ENCODE peak calls at places on chromosomes 11 and 22, in ten cellular contexts. U, M, W, D, X, C, N, H, S and A are unnamed samples.

GRCh38 chr22:17974703-17975372 is 49.5 kb downstream of the MICAL3 start:
- DNase-seq in U (no peak), M (no peak), W (no peak), D (no peak), X (no peak), C (no peak), N (no peak), H (no peak), S (no peak), A (no peak)

GRCh38 chr11:19803506-19803998 is 90.9 kb downstream of the NAV2 start:
- DNase-seq in U (no peak), M (no peak), W (no peak), D (no peak), X (no peak), C (no peak), N (no peak), H (no peak), S (no peak), A (no peak)

GRCh38 chr22:42026705-42027104 is 28.1 kb downstream of the WBP2NL start:
- DNase-seq in U (no peak), M (no peak), W (no peak), D (no peak), X (no peak), C (no peak), N (no peak), H (no peak), S (no peak), A (no peak)

GRCh38 chr11:75426720-75427086 is 6.3 kb downstream of the KLHL35 start:
- DNase-seq in U (no peak), M (no peak), W (no peak), D (no peak), X (no peak), C (no peak), N (no peak), H (no peak), S (no peak), A (no peak)

GRCh38 chr22:19986410-19987341 is 29.9 kb downstream of the ARVCF start:
- DNase-seq in U (peak), M (peak), W (peak), D (no peak), X (peak), C (peak), N (peak), H (peak), S (peak), A (peak)

GRCh38 chr22:40289991-40290459 is 56.3 kb upstream of the ADSL start:
- DNase-seq in U (no peak), M (no peak), W (peak), D (no peak), X (peak), C (no peak), N (no peak), H (no peak), S (peak), A (no peak)

GRCh38 chr11:5605849-5606248 is 9.4 kb downstream of the TRIM6 start:
- DNase-seq in U (no peak), M (no peak), W (no peak), D (peak), X (no peak), C (peak), N (no peak), H (no peak), S (no peak), A (no peak)

GRCh38 chr22:27677895-27678458 is 123.6 kb downstream of the MN1 start:
- DNase-seq in U (peak), M (no peak), W (no peak), D (no peak), X (no peak), C (no peak), N (no peak), H (no peak), S (no peak), A (no peak)

GRCh38 chr22:41920271-41920976 is 5.5 kb upstream of the SHISA8 start:
- DNase-seq in U (no peak), M (no peak), W (no peak), D (no peak), X (no peak), C (no peak), N (no peak), H (no peak), S (no peak), A (no peak)

GRCh38 chr11:57798905-57799559 is 37.4 kb downstream of the CTNND1 start:
- DNase-seq in U (no peak), M (no peak), W (no peak), D (no peak), X (no peak), C (no peak), N (no peak), H (no peak), S (no peak), A (no peak)

GRCh38 chr11:95132956-95133355 is 43.3 kb downstream of the ENDOD1 start:
- DNase-seq in U (no peak), M (no peak), W (no peak), D (no peak), X (no peak), C (no peak), N (no peak), H (no peak), S (no peak), A (no peak)

GRCh38 chr11:67271548-67272284 is 5.4 kb downstream of the GRK2 start:
- DNase-seq in U (no peak), M (peak), W (no peak), D (no peak), X (peak), C (no peak), N (no peak), H (no peak), S (peak), A (no peak)

GRCh38 chr22:24230911-24231656 is 13.8 kb downstream of the GGT5 start:
- DNase-seq in U (peak), M (peak), W (peak), D (no peak), X (peak), C (no peak), N (no peak), H (peak), S (peak), A (no peak)